ENCODE peak calls at places on chromosomes 13 and 19, in four cellular contexts. F, R, X and V are unnamed samples. For H3K4me1, the result is how much of the 10 kb centered on the place peaks cover.

GRCh38 chr19:30105723-30106122 is 163.7 kb downstream of the URI1 start:
- DNase-seq in F (no peak), R (no peak), X (no peak), V (no peak)

GRCh38 chr13:113532156-113532806 is 41.8 kb upstream of the DCUN1D2 start:
- DNase-seq in F (peak), R (no peak), X (no peak), V (peak)

GRCh38 chr13:79459906-79460305 is 21.0 kb upstream of the NDFIP2 start:
- DNase-seq in F (peak), R (no peak), X (no peak), V (no peak)

GRCh38 chr13:41549491-41549890 is 92.1 kb downstream of the RGCC start:
- DNase-seq in F (no peak), R (no peak), X (no peak), V (no peak)

GRCh38 chr13:113951246-113951999 is 22.5 kb downstream of the C13orf46 start:
- DNase-seq in F (peak), R (peak), X (peak), V (peak)

GRCh38 chr13:20350819-20351218 is 118.7 kb upstream of the GJB6 start:
- DNase-seq in F (no peak), R (no peak), X (no peak), V (no peak)

GRCh38 chr19:18294467-18294864 is 13.0 kb upstream of the JUND start:
- DNase-seq in F (no peak), R (no peak), X (no peak), V (no peak)

GRCh38 chr19:3766520-3766919 is 4.0 kb downstream of the MRPL54 start:
- DNase-seq in F (no peak), R (no peak), X (no peak), V (no peak)

GRCh38 chr19:43534305-43534612 is 1.3 kb downstream of the ZNF575 start:
- DNase-seq in F (no peak), R (no peak), X (no peak), V (no peak)

GRCh38 chr19:55472463-55472862 is 4.0 kb upstream of the ZNF628 start:
- DNase-seq in F (peak), R (no peak), X (no peak), V (no peak)

GRCh38 chr13:88932950-88933349 is 1261.8 kb downstream of the SLITRK5 start:
- DNase-seq in F (no peak), R (no peak), X (no peak), V (no peak)

GRCh38 chr13:29136341-29136740 is 316.2 kb downstream of the MTUS2 start:
- DNase-seq in F (no peak), R (no peak), X (no peak), V (no peak)
- H3K4me1 ChIP-seq in F (under half), R (under half), X (under half), V (under half)

DNA sequence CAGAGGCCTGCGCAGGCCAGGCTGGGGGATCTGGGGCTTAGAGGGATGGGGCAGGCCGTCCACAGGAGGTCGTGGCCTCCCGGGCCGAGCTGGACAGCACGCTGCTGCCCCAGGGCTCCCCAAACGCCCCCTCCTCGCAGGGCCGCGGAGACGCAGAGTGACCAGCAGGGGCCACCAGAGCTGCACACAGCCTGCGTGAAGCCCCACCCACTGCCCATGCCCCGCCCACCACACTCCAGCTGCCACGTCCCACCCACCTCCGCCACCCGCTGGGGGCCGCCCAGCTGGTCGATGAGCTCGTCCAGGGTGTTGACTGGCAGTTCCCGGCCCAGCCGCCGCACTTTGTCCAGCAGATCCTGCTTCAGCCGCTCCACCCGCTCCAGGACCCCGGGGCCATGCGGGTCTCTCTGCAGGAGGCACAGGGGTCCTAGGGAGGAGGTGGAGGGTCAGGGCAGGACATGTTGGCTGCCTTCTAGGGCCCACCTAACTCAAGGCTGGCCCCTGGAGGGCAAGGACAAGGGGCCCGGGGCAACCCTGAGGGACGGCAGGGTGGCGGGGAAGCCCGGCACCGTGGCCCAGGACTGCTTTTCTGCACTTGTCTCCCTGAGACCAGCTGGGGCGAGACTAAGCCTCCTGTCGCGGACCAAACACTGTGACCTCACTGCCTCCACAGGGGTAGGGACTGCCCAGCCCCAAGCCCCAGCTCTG is 9.6 kb downstream of the GPX4 start:
- DNase-seq in F (peak), R (peak), X (peak), V (peak)
- H3K4me3 ChIP-seq in F (no peak), R (no peak), X (no peak), V (no peak)

GRCh38 chr19:21256722-21257121 is 72.5 kb downstream of the ZNF708 start:
- DNase-seq in F (peak), R (no peak), X (no peak), V (no peak)
- TF ChIP-seq CTCF in F (peak), R (no peak), X (no peak), V (peak)

GRCh38 chr19:47228168-47228936 is 2.6 kb downstream of the BBC3 start:
- DNase-seq in F (peak), R (no peak), X (peak), V (peak)

GRCh38 chr19:47228937-47229673 is 1.9 kb downstream of the BBC3 start:
- DNase-seq in F (peak), R (no peak), X (no peak), V (no peak)

GRCh38 chr19:47227347-47228167 is 3.4 kb downstream of the BBC3 start:
- DNase-seq in F (peak), R (peak), X (peak), V (peak)

GRCh38 chr19:47225746-47226425 is 5.1 kb downstream of the BBC3 start:
- DNase-seq in F (peak), R (peak), X (peak), V (peak)

GRCh38 chr19:47226426-47227346 is 4.3 kb downstream of the BBC3 start:
- DNase-seq in F (peak), R (peak), X (peak), V (peak)
- H3K4me1 ChIP-seq in F (under half), R (half or more), X (under half), V (under half)

GRCh38 chr19:5808120-5808816 is 3.4 kb downstream of the NRTN start:
- DNase-seq in F (no peak), R (no peak), X (peak), V (no peak)

GRCh38 chr19:5805465-5806132 is 732 bp downstream of the NRTN start:
- DNase-seq in F (peak), R (no peak), X (peak), V (peak)

GRCh38 chr19:5806905-5807304 is 2.0 kb downstream of the NRTN start:
- DNase-seq in F (no peak), R (no peak), X (no peak), V (no peak)

GRCh38 chr19:5804516-5805464 is at the start of gene NRTN:
- DNase-seq in F (no peak), R (no peak), X (peak), V (peak)

GRCh38 chr19:5806133-5806489 is 1.2 kb downstream of the NRTN start:
- DNase-seq in F (no peak), R (no peak), X (peak), V (no peak)
- H3K4me3 ChIP-seq in F (no peak), R (no peak), X (peak), V (no peak)

GRCh38 chr13:95707035-95707434 is 30.1 kb downstream of the DNAJC3 start:
- DNase-seq in F (no peak), R (no peak), X (no peak), V (no peak)

GRCh38 chr13:95707442-95708389 is 30.8 kb downstream of the DNAJC3 start:
- DNase-seq in F (no peak), R (no peak), X (no peak), V (no peak)

GRCh38 chr13:95706356-95706755 is 29.4 kb downstream of the DNAJC3 start:
- DNase-seq in F (no peak), R (no peak), X (no peak), V (no peak)

GRCh38 chr13:95708390-95708774 is 31.4 kb downstream of the DNAJC3 start:
- DNase-seq in F (no peak), R (no peak), X (no peak), V (no peak)

GRCh38 chr13:95704510-95704909 is 27.6 kb downstream of the DNAJC3 start:
- DNase-seq in F (no peak), R (no peak), X (peak), V (no peak)
- TF ChIP-seq CTCF in F (no peak), R (no peak), X (peak), V (peak)

GRCh38 chr19:38711726-38712153 is 32.5 kb downstream of the CAPN12 start:
- DNase-seq in F (peak), R (no peak), X (no peak), V (no peak)
- H3K4me1 ChIP-seq in F (under half), R (half or more), X (under half), V (under half)

GRCh38 chr19:16381756-16382401 is 57.3 kb downstream of the KLF2 start:
- DNase-seq in F (no peak), R (peak), X (no peak), V (no peak)

GRCh38 chr19:16378291-16378889 is 53.8 kb downstream of the KLF2 start:
- DNase-seq in F (no peak), R (no peak), X (no peak), V (no peak)

GRCh38 chr19:16379521-16380313 is 55.1 kb downstream of the KLF2 start:
- DNase-seq in F (no peak), R (no peak), X (no peak), V (no peak)

GRCh38 chr19:16380943-16381755 is 56.5 kb downstream of the KLF2 start:
- DNase-seq in F (no peak), R (no peak), X (no peak), V (no peak)

DNA sequence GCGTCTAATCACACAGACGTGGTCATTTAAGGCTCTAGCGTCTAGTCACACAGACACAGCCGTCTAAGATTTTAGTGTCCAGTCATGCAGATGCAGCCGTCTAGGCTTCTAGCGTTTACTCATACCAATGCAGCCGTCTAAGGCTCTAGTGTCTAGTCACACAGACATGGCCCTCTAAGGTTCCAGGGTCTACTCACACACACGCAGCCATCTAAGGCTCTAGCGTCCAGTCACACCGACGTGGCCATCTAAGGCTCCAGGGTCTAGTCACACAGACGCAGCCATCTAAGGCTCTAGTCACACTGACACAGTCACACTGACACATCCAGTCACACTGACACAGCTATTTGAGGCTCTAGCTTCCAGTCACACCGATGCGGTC is 55.7 kb downstream of the KLF2 start:
- DNase-seq in F (no peak), R (no peak), X (no peak), V (no peak)
- H3K4me3 ChIP-seq in F (no peak), R (no peak), X (no peak), V (no peak)